ENCODE peak calls at places on chromosomes 5 and 9, in seven cellular contexts. One of them, this sample, is unnamed.

GRCh38 chr5:87401626-87402025 is 11.1 kb downstream of the CCNH start:
- DNase-seq in CD4-positive, alpha-beta memory T cell: no peak
- DNase-seq in neuronal stem cell: no peak
- DNase-seq in IMR-90: no peak
- DNase-seq in CD8-positive, alpha-beta memory T cell: no peak
- DNase-seq in left ventricle myocardium inferior: no peak
- DNase-seq in heart right ventricle: no peak
- DNase-seq in this sample: no peak

GRCh38 chr5:174188300-174188699 is 142.8 kb downstream of the NSG2 start:
- DNase-seq in CD4-positive, alpha-beta memory T cell: no peak
- DNase-seq in neuronal stem cell: no peak
- DNase-seq in IMR-90: no peak
- DNase-seq in CD8-positive, alpha-beta memory T cell: no peak
- DNase-seq in left ventricle myocardium inferior: peak; percentile 27
- DNase-seq in heart right ventricle: no peak
- DNase-seq in this sample: no peak

GRCh38 chr9:134770972-134771971 is 109.3 kb upstream of the FCN2 start:
- DNase-seq in CD4-positive, alpha-beta memory T cell: no peak
- DNase-seq in neuronal stem cell: no peak
- DNase-seq in IMR-90: no peak
- DNase-seq in CD8-positive, alpha-beta memory T cell: no peak
- DNase-seq in left ventricle myocardium inferior: peak; percentile 48
- DNase-seq in heart right ventricle: peak; percentile 48
- DNase-seq in this sample: no peak

GRCh38 chr5:137621861-137622823 is 113.7 kb downstream of the KLHL3 start:
- DNase-seq in CD4-positive, alpha-beta memory T cell: no peak
- DNase-seq in neuronal stem cell: no peak
- DNase-seq in IMR-90: peak; percentile 45
- DNase-seq in CD8-positive, alpha-beta memory T cell: no peak
- DNase-seq in left ventricle myocardium inferior: peak; percentile 62
- DNase-seq in heart right ventricle: peak; percentile 77
- DNase-seq in this sample: no peak

GRCh38 chr5:115450741-115451140 is 93.8 kb downstream of the FEM1C start:
- DNase-seq in CD4-positive, alpha-beta memory T cell: no peak
- DNase-seq in neuronal stem cell: no peak
- DNase-seq in IMR-90: peak; percentile 92
- DNase-seq in CD8-positive, alpha-beta memory T cell: no peak
- DNase-seq in left ventricle myocardium inferior: no peak
- DNase-seq in heart right ventricle: no peak
- DNase-seq in this sample: no peak

GRCh38 chr5:172455511-172456061 is 1.3 kb upstream of the SH3PXD2B start:
- DNase-seq in CD4-positive, alpha-beta memory T cell: no peak
- DNase-seq in neuronal stem cell: no peak
- DNase-seq in IMR-90: peak; percentile 70
- DNase-seq in CD8-positive, alpha-beta memory T cell: no peak
- DNase-seq in left ventricle myocardium inferior: no peak
- DNase-seq in heart right ventricle: no peak
- DNase-seq in this sample: no peak

GRCh38 chr9:121771851-121772599 is 120.6 kb downstream of the DAB2IP start:
- DNase-seq in CD4-positive, alpha-beta memory T cell: no peak
- DNase-seq in neuronal stem cell: no peak
- DNase-seq in IMR-90: no peak
- DNase-seq in CD8-positive, alpha-beta memory T cell: no peak
- DNase-seq in left ventricle myocardium inferior: peak; percentile 12
- DNase-seq in heart right ventricle: no peak
- DNase-seq in this sample: no peak

GRCh38 chr5:65986050-65986451 is 59.7 kb downstream of the ERBIN start:
- DNase-seq in CD4-positive, alpha-beta memory T cell: no peak
- DNase-seq in neuronal stem cell: no peak
- DNase-seq in IMR-90: peak; percentile 91
- DNase-seq in CD8-positive, alpha-beta memory T cell: no peak
- DNase-seq in left ventricle myocardium inferior: no peak
- DNase-seq in heart right ventricle: no peak
- DNase-seq in this sample: no peak

GRCh38 chr9:135281661-135282000 is 194.2 kb downstream of the OLFM1 start:
- DNase-seq in CD4-positive, alpha-beta memory T cell: no peak
- DNase-seq in neuronal stem cell: no peak
- DNase-seq in IMR-90: no peak
- DNase-seq in CD8-positive, alpha-beta memory T cell: no peak
- DNase-seq in left ventricle myocardium inferior: no peak
- DNase-seq in heart right ventricle: no peak
- DNase-seq in this sample: no peak

GRCh38 chr9:18255747-18256146 is 218.2 kb upstream of the ADAMTSL1 start:
- DNase-seq in CD4-positive, alpha-beta memory T cell: no peak
- DNase-seq in neuronal stem cell: no peak
- DNase-seq in IMR-90: no peak
- DNase-seq in CD8-positive, alpha-beta memory T cell: no peak
- DNase-seq in left ventricle myocardium inferior: no peak
- DNase-seq in heart right ventricle: no peak
- DNase-seq in this sample: no peak

GRCh38 chr5:39167141-39167972 is 52.0 kb downstream of the FYB1 start:
- DNase-seq in CD4-positive, alpha-beta memory T cell: no peak
- DNase-seq in neuronal stem cell: no peak
- DNase-seq in IMR-90: peak; percentile 28
- DNase-seq in CD8-positive, alpha-beta memory T cell: no peak
- DNase-seq in left ventricle myocardium inferior: no peak
- DNase-seq in heart right ventricle: no peak
- DNase-seq in this sample: peak; percentile 20

GRCh38 chr5:68441309-68441708 is 225.8 kb downstream of the PIK3R1 start:
- DNase-seq in CD4-positive, alpha-beta memory T cell: peak; percentile 9
- DNase-seq in neuronal stem cell: no peak
- DNase-seq in IMR-90: no peak
- DNase-seq in CD8-positive, alpha-beta memory T cell: no peak
- DNase-seq in left ventricle myocardium inferior: no peak
- DNase-seq in heart right ventricle: no peak
- DNase-seq in this sample: no peak

GRCh38 chr5:110923971-110924370 is 147.5 kb upstream of the TSLP start:
- DNase-seq in CD4-positive, alpha-beta memory T cell: no peak
- DNase-seq in neuronal stem cell: no peak
- DNase-seq in IMR-90: no peak
- DNase-seq in CD8-positive, alpha-beta memory T cell: no peak
- DNase-seq in left ventricle myocardium inferior: no peak
- DNase-seq in heart right ventricle: no peak
- DNase-seq in this sample: no peak

GRCh38 chr9:23683021-23683431 is 143.0 kb downstream of the ELAVL2 start:
- DNase-seq in CD4-positive, alpha-beta memory T cell: no peak
- DNase-seq in neuronal stem cell: no peak
- DNase-seq in IMR-90: no peak
- DNase-seq in CD8-positive, alpha-beta memory T cell: no peak
- DNase-seq in left ventricle myocardium inferior: no peak
- DNase-seq in heart right ventricle: no peak
- DNase-seq in this sample: peak; percentile 22

GRCh38 chr5:80254767-80255424 is 952 bp downstream of the SERINC5 start:
- DNase-seq in CD4-positive, alpha-beta memory T cell: peak; percentile 41
- DNase-seq in neuronal stem cell: no peak
- DNase-seq in IMR-90: peak; percentile 28
- DNase-seq in CD8-positive, alpha-beta memory T cell: no peak
- DNase-seq in left ventricle myocardium inferior: no peak
- DNase-seq in heart right ventricle: no peak
- DNase-seq in this sample: no peak

GRCh38 chr5:68077349-68077894 is 138.1 kb upstream of the PIK3R1 start:
- DNase-seq in CD4-positive, alpha-beta memory T cell: no peak
- DNase-seq in neuronal stem cell: no peak
- DNase-seq in IMR-90: no peak
- DNase-seq in CD8-positive, alpha-beta memory T cell: no peak
- DNase-seq in left ventricle myocardium inferior: no peak
- DNase-seq in heart right ventricle: no peak
- DNase-seq in this sample: no peak

GRCh38 chr9:72204062-72204461 is 54.8 kb downstream of the GDA start:
- DNase-seq in CD4-positive, alpha-beta memory T cell: no peak
- DNase-seq in neuronal stem cell: no peak
- DNase-seq in IMR-90: no peak
- DNase-seq in CD8-positive, alpha-beta memory T cell: no peak
- DNase-seq in left ventricle myocardium inferior: no peak
- DNase-seq in heart right ventricle: no peak
- DNase-seq in this sample: no peak

GRCh38 chr5:176536132-176536901 is 885 bp downstream of the RNF44 start:
- DNase-seq in CD4-positive, alpha-beta memory T cell: peak; percentile 80
- DNase-seq in neuronal stem cell: peak; percentile 82
- DNase-seq in IMR-90: peak; percentile 74
- DNase-seq in CD8-positive, alpha-beta memory T cell: peak; percentile 83
- DNase-seq in left ventricle myocardium inferior: peak; percentile 86
- DNase-seq in heart right ventricle: peak; percentile 87
- DNase-seq in this sample: peak; percentile 91

GRCh38 chr5:36948041-36948440 is 71.5 kb downstream of the NIPBL start:
- DNase-seq in CD4-positive, alpha-beta memory T cell: no peak
- DNase-seq in neuronal stem cell: no peak
- DNase-seq in IMR-90: peak; percentile 43
- DNase-seq in CD8-positive, alpha-beta memory T cell: no peak
- DNase-seq in left ventricle myocardium inferior: no peak
- DNase-seq in heart right ventricle: no peak
- DNase-seq in this sample: no peak

GRCh38 chr5:52015760-52016159 is 632.5 kb downstream of the ISL1 start:
- DNase-seq in CD4-positive, alpha-beta memory T cell: no peak
- DNase-seq in neuronal stem cell: no peak
- DNase-seq in IMR-90: no peak
- DNase-seq in CD8-positive, alpha-beta memory T cell: no peak
- DNase-seq in left ventricle myocardium inferior: no peak
- DNase-seq in heart right ventricle: no peak
- DNase-seq in this sample: peak; percentile 58

GRCh38 chr5:173643964-173644363 is 27.5 kb upstream of the BOD1 start:
- DNase-seq in CD4-positive, alpha-beta memory T cell: no peak
- DNase-seq in neuronal stem cell: peak; percentile 61
- DNase-seq in IMR-90: peak; percentile 10
- DNase-seq in CD8-positive, alpha-beta memory T cell: no peak
- DNase-seq in left ventricle myocardium inferior: no peak
- DNase-seq in heart right ventricle: no peak
- DNase-seq in this sample: no peak

GRCh38 chr5:168611163-168611562 is 32.0 kb upstream of the PANK3 start:
- DNase-seq in CD4-positive, alpha-beta memory T cell: no peak
- DNase-seq in neuronal stem cell: no peak
- DNase-seq in IMR-90: peak; percentile 21
- DNase-seq in CD8-positive, alpha-beta memory T cell: no peak
- DNase-seq in left ventricle myocardium inferior: no peak
- DNase-seq in heart right ventricle: no peak
- DNase-seq in this sample: no peak

GRCh38 chr5:115543365-115543700 is 1.2 kb downstream of the FEM1C start:
- DNase-seq in CD4-positive, alpha-beta memory T cell: no peak
- DNase-seq in neuronal stem cell: no peak
- DNase-seq in IMR-90: no peak
- DNase-seq in CD8-positive, alpha-beta memory T cell: no peak
- DNase-seq in left ventricle myocardium inferior: no peak
- DNase-seq in heart right ventricle: no peak
- DNase-seq in this sample: peak; percentile 31

GRCh38 chr5:106292654-106293053 is 1378.1 kb downstream of the EFNA5 start:
- DNase-seq in CD4-positive, alpha-beta memory T cell: no peak
- DNase-seq in neuronal stem cell: no peak
- DNase-seq in IMR-90: peak; percentile 84
- DNase-seq in CD8-positive, alpha-beta memory T cell: no peak
- DNase-seq in left ventricle myocardium inferior: no peak
- DNase-seq in heart right ventricle: no peak
- DNase-seq in this sample: no peak

GRCh38 chr9:96395964-96396363 is 12.5 kb upstream of the SLC35D2 start:
- DNase-seq in CD4-positive, alpha-beta memory T cell: no peak
- DNase-seq in neuronal stem cell: no peak
- DNase-seq in IMR-90: no peak
- DNase-seq in CD8-positive, alpha-beta memory T cell: no peak
- DNase-seq in left ventricle myocardium inferior: no peak
- DNase-seq in heart right ventricle: no peak
- DNase-seq in this sample: no peak

DNA sequence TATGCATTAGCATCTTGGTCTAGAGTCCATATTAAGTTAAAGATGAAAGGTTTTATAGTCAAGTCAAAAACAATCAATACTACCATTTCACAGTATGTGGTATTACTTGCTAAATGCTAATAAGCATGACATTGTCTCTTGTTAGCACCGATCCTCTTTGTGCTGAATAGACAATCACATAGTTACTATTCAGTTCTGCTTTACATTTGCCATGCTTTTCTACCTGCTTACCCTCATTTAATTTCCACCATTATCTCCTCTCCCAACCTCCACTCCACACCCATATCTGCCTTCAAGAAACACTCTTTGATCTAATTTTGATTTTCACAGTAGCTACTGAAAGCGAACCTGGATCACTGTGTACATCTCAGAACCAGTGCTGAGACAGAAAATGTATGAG is 16.8 kb downstream of the MEGF9 start:
- DNase-seq in CD4-positive, alpha-beta memory T cell: no peak
- DNase-seq in neuronal stem cell: no peak
- DNase-seq in IMR-90: no peak
- DNase-seq in CD8-positive, alpha-beta memory T cell: no peak
- DNase-seq in left ventricle myocardium inferior: no peak
- DNase-seq in heart right ventricle: no peak
- DNase-seq in this sample: no peak
- H3K4me1 ChIP-seq in CD4-positive, alpha-beta memory T cell: peaks cover 12% of the 10 kb centered on the region
- H3K4me1 ChIP-seq in neuronal stem cell: peaks cover 19% of the 10 kb centered on the region
- H3K4me1 ChIP-seq in IMR-90: peaks cover 15% of the 10 kb centered on the region
- H3K4me1 ChIP-seq in CD8-positive, alpha-beta memory T cell: no peaks in the 10 kb centered on the region
- H3K4me1 ChIP-seq in left ventricle myocardium inferior: peaks cover 22% of the 10 kb centered on the region
- H3K4me1 ChIP-seq in heart right ventricle: no peaks in the 10 kb centered on the region
- H3K4me1 ChIP-seq in this sample: peaks cover 62% of the 10 kb centered on the region

GRCh38 chr5:158212915-158213314 is 354.0 kb upstream of the CLINT1 start:
- DNase-seq in CD4-positive, alpha-beta memory T cell: no peak
- DNase-seq in neuronal stem cell: no peak
- DNase-seq in IMR-90: peak; percentile 1
- DNase-seq in CD8-positive, alpha-beta memory T cell: no peak
- DNase-seq in left ventricle myocardium inferior: no peak
- DNase-seq in heart right ventricle: no peak
- DNase-seq in this sample: no peak
- H3K9me3 ChIP-seq in CD4-positive, alpha-beta memory T cell: no peaks in the 10 kb centered on the region
- H3K9me3 ChIP-seq in neuronal stem cell: no peaks in the 10 kb centered on the region
- H3K9me3 ChIP-seq in IMR-90: no peaks in the 10 kb centered on the region
- H3K9me3 ChIP-seq in CD8-positive, alpha-beta memory T cell: no peaks in the 10 kb centered on the region
- H3K9me3 ChIP-seq in left ventricle myocardium inferior: peaks cover 15% of the 10 kb centered on the region
- H3K9me3 ChIP-seq in heart right ventricle: peaks cover 4% of the 10 kb centered on the region
- H3K9me3 ChIP-seq in this sample: no peaks in the 10 kb centered on the region

GRCh38 chr9:35829764-35830096 is 702 bp downstream of the TMEM8B start:
- DNase-seq in CD4-positive, alpha-beta memory T cell: no peak
- DNase-seq in neuronal stem cell: no peak
- DNase-seq in IMR-90: no peak
- DNase-seq in CD8-positive, alpha-beta memory T cell: no peak
- DNase-seq in left ventricle myocardium inferior: no peak
- DNase-seq in heart right ventricle: no peak
- DNase-seq in this sample: no peak
- H3K4me1 ChIP-seq in CD4-positive, alpha-beta memory T cell: peaks cover 20% of the 10 kb centered on the region
- H3K4me1 ChIP-seq in neuronal stem cell: peaks cover 10% of the 10 kb centered on the region
- H3K4me1 ChIP-seq in IMR-90: peaks cover 8% of the 10 kb centered on the region
- H3K4me1 ChIP-seq in CD8-positive, alpha-beta memory T cell: peaks cover 14% of the 10 kb centered on the region
- H3K4me1 ChIP-seq in left ventricle myocardium inferior: peaks cover 64% of the 10 kb centered on the region
- H3K4me1 ChIP-seq in heart right ventricle: peaks cover 21% of the 10 kb centered on the region
- H3K4me1 ChIP-seq in this sample: peaks cover 5% of the 10 kb centered on the region

GRCh38 chr9:118985851-118986250 is 383.4 kb downstream of the BRINP1 start:
- DNase-seq in CD4-positive, alpha-beta memory T cell: no peak
- DNase-seq in neuronal stem cell: no peak
- DNase-seq in IMR-90: no peak
- DNase-seq in CD8-positive, alpha-beta memory T cell: no peak
- DNase-seq in left ventricle myocardium inferior: no peak
- DNase-seq in heart right ventricle: no peak
- DNase-seq in this sample: no peak

GRCh38 chr9:118990949-118991348 is 378.3 kb downstream of the BRINP1 start:
- DNase-seq in CD4-positive, alpha-beta memory T cell: no peak
- DNase-seq in neuronal stem cell: no peak
- DNase-seq in IMR-90: no peak
- DNase-seq in CD8-positive, alpha-beta memory T cell: no peak
- DNase-seq in left ventricle myocardium inferior: no peak
- DNase-seq in heart right ventricle: no peak
- DNase-seq in this sample: no peak

GRCh38 chr9:118992813-118993747 is 376.2 kb downstream of the BRINP1 start:
- DNase-seq in CD4-positive, alpha-beta memory T cell: no peak
- DNase-seq in neuronal stem cell: no peak
- DNase-seq in IMR-90: no peak
- DNase-seq in CD8-positive, alpha-beta memory T cell: no peak
- DNase-seq in left ventricle myocardium inferior: no peak
- DNase-seq in heart right ventricle: no peak
- DNase-seq in this sample: no peak

GRCh38 chr9:118987167-118987566 is 382.1 kb downstream of the BRINP1 start:
- DNase-seq in CD4-positive, alpha-beta memory T cell: no peak
- DNase-seq in neuronal stem cell: no peak
- DNase-seq in IMR-90: no peak
- DNase-seq in CD8-positive, alpha-beta memory T cell: no peak
- DNase-seq in left ventricle myocardium inferior: no peak
- DNase-seq in heart right ventricle: no peak
- DNase-seq in this sample: no peak

GRCh38 chr9:118991366-118992285 is 377.6 kb downstream of the BRINP1 start:
- DNase-seq in CD4-positive, alpha-beta memory T cell: no peak
- DNase-seq in neuronal stem cell: no peak
- DNase-seq in IMR-90: no peak
- DNase-seq in CD8-positive, alpha-beta memory T cell: no peak
- DNase-seq in left ventricle myocardium inferior: no peak
- DNase-seq in heart right ventricle: no peak
- DNase-seq in this sample: no peak
- H3K9me3 ChIP-seq in CD4-positive, alpha-beta memory T cell: no peaks in the 10 kb centered on the region
- H3K9me3 ChIP-seq in neuronal stem cell: no peaks in the 10 kb centered on the region
- H3K9me3 ChIP-seq in IMR-90: peaks cover 12% of the 10 kb centered on the region
- H3K9me3 ChIP-seq in CD8-positive, alpha-beta memory T cell: no peaks in the 10 kb centered on the region
- H3K9me3 ChIP-seq in left ventricle myocardium inferior: no peaks in the 10 kb centered on the region
- H3K9me3 ChIP-seq in heart right ventricle: no peaks in the 10 kb centered on the region
- H3K9me3 ChIP-seq in this sample: no peaks in the 10 kb centered on the region